ENCODE peak calls at places on chromosomes 12 and 14, in five cellular contexts. One of them, this sample, is unnamed.

GRCh38 chr14:100710391-100711116 is 16.1 kb upstream of the DLK1 start:
- DNase-seq in kidney glomerular epithelial cell: no peak
- DNase-seq in activated gamma-delta T cell treated with Interleukin-2 at 50 U/mL for 16 hours: no peak
- DNase-seq in amniotic stem cell: no peak
- DNase-seq in mucosa of gallbladder: no peak
- DNase-seq in this sample: no peak

GRCh38 chr14:75257241-75257640 is 21.4 kb upstream of the FOS start:
- DNase-seq in kidney glomerular epithelial cell: no peak
- DNase-seq in activated gamma-delta T cell treated with Interleukin-2 at 50 U/mL for 16 hours: no peak
- DNase-seq in amniotic stem cell: no peak
- DNase-seq in mucosa of gallbladder: no peak
- DNase-seq in this sample: no peak

GRCh38 chr12:16884056-16884455 is 278.1 kb upstream of the LMO3 start:
- DNase-seq in activated gamma-delta T cell treated with Interleukin-2 at 50 U/mL for 16 hours: no peak
- DNase-seq in amniotic stem cell: no peak
- DNase-seq in mucosa of gallbladder: no peak
- DNase-seq in kidney glomerular epithelial cell: no peak
- DNase-seq in this sample: no peak

GRCh38 chr14:68780358-68781160 is 12.3 kb downstream of the ZFP36L1 start:
- DNase-seq in mucosa of gallbladder: peak
- DNase-seq in activated gamma-delta T cell treated with Interleukin-2 at 50 U/mL for 16 hours: peak
- DNase-seq in kidney glomerular epithelial cell: peak
- DNase-seq in amniotic stem cell: no peak
- DNase-seq in this sample: peak

GRCh38 chr14:93859957-93860356 is 67.2 kb upstream of the FAM181A start:
- DNase-seq in kidney glomerular epithelial cell: no peak
- DNase-seq in activated gamma-delta T cell treated with Interleukin-2 at 50 U/mL for 16 hours: no peak
- DNase-seq in amniotic stem cell: no peak
- DNase-seq in mucosa of gallbladder: no peak
- DNase-seq in this sample: peak

GRCh38 chr14:29940482-29940881 is 12.8 kb upstream of the PRKD1 start:
- DNase-seq in kidney glomerular epithelial cell: no peak
- DNase-seq in amniotic stem cell: no peak
- DNase-seq in activated gamma-delta T cell treated with Interleukin-2 at 50 U/mL for 16 hours: no peak
- DNase-seq in mucosa of gallbladder: no peak
- DNase-seq in this sample: no peak

GRCh38 chr14:68807148-68807600 is 14.3 kb upstream of the ZFP36L1 start:
- DNase-seq in kidney glomerular epithelial cell: peak
- DNase-seq in activated gamma-delta T cell treated with Interleukin-2 at 50 U/mL for 16 hours: no peak
- DNase-seq in amniotic stem cell: no peak
- DNase-seq in mucosa of gallbladder: peak
- DNase-seq in this sample: no peak

GRCh38 chr12:62799126-62799736 is 135.7 kb downstream of the PPM1H start:
- DNase-seq in mucosa of gallbladder: peak
- DNase-seq in activated gamma-delta T cell treated with Interleukin-2 at 50 U/mL for 16 hours: peak
- DNase-seq in kidney glomerular epithelial cell: peak
- DNase-seq in amniotic stem cell: peak
- DNase-seq in this sample: peak

GRCh38 chr12:98699568-98699967 is 54.5 kb downstream of the APAF1 start:
- DNase-seq in activated gamma-delta T cell treated with Interleukin-2 at 50 U/mL for 16 hours: no peak
- DNase-seq in mucosa of gallbladder: no peak
- DNase-seq in amniotic stem cell: no peak
- DNase-seq in kidney glomerular epithelial cell: no peak
- DNase-seq in this sample: no peak

GRCh38 chr12:15532364-15532977 is 210.2 kb downstream of the PTPRO start:
- DNase-seq in kidney glomerular epithelial cell: peak
- DNase-seq in mucosa of gallbladder: peak
- DNase-seq in activated gamma-delta T cell treated with Interleukin-2 at 50 U/mL for 16 hours: peak
- DNase-seq in amniotic stem cell: no peak
- DNase-seq in this sample: peak

GRCh38 chr14:67285876-67286452 is 44.7 kb downstream of the PALS1 start:
- DNase-seq in kidney glomerular epithelial cell: peak
- DNase-seq in activated gamma-delta T cell treated with Interleukin-2 at 50 U/mL for 16 hours: no peak
- DNase-seq in mucosa of gallbladder: no peak
- DNase-seq in amniotic stem cell: peak
- DNase-seq in this sample: no peak

GRCh38 chr14:69489495-69489894 is 5.0 kb downstream of the PLEKHD1 start:
- DNase-seq in kidney glomerular epithelial cell: no peak
- DNase-seq in mucosa of gallbladder: no peak
- DNase-seq in amniotic stem cell: no peak
- DNase-seq in activated gamma-delta T cell treated with Interleukin-2 at 50 U/mL for 16 hours: no peak
- DNase-seq in this sample: no peak

GRCh38 chr12:68560823-68561422 is 49.8 kb upstream of the RAP1B start:
- DNase-seq in amniotic stem cell: no peak
- DNase-seq in activated gamma-delta T cell treated with Interleukin-2 at 50 U/mL for 16 hours: no peak
- DNase-seq in kidney glomerular epithelial cell: no peak
- DNase-seq in mucosa of gallbladder: no peak
- DNase-seq in this sample: no peak

GRCh38 chr12:103301642-103302620 is 193.8 kb downstream of the C12orf42 start:
- DNase-seq in kidney glomerular epithelial cell: no peak
- DNase-seq in mucosa of gallbladder: no peak
- DNase-seq in amniotic stem cell: no peak
- DNase-seq in activated gamma-delta T cell treated with Interleukin-2 at 50 U/mL for 16 hours: no peak
- DNase-seq in this sample: no peak

GRCh38 chr14:89674906-89675305 is 257.9 kb upstream of the FOXN3 start:
- DNase-seq in kidney glomerular epithelial cell: no peak
- DNase-seq in activated gamma-delta T cell treated with Interleukin-2 at 50 U/mL for 16 hours: no peak
- DNase-seq in mucosa of gallbladder: no peak
- DNase-seq in amniotic stem cell: no peak
- DNase-seq in this sample: no peak

GRCh38 chr14:102984336-102985102 is 62.1 kb downstream of the AMN start:
- DNase-seq in activated gamma-delta T cell treated with Interleukin-2 at 50 U/mL for 16 hours: no peak
- DNase-seq in kidney glomerular epithelial cell: no peak
- DNase-seq in mucosa of gallbladder: no peak
- DNase-seq in amniotic stem cell: no peak
- DNase-seq in this sample: no peak

GRCh38 chr12:121718653-121719239 is 6.2 kb downstream of the TMEM120B start:
- DNase-seq in activated gamma-delta T cell treated with Interleukin-2 at 50 U/mL for 16 hours: no peak
- DNase-seq in kidney glomerular epithelial cell: no peak
- DNase-seq in amniotic stem cell: no peak
- DNase-seq in mucosa of gallbladder: no peak
- DNase-seq in this sample: no peak

GRCh38 chr14:35418093-35418492 is 13.5 kb upstream of the NFKBIA start:
- DNase-seq in mucosa of gallbladder: no peak
- DNase-seq in kidney glomerular epithelial cell: no peak
- DNase-seq in activated gamma-delta T cell treated with Interleukin-2 at 50 U/mL for 16 hours: no peak
- DNase-seq in amniotic stem cell: no peak
- DNase-seq in this sample: no peak

GRCh38 chr14:77889971-77890442 is 90.1 kb downstream of the ADCK1 start:
- DNase-seq in kidney glomerular epithelial cell: peak
- DNase-seq in mucosa of gallbladder: no peak
- DNase-seq in amniotic stem cell: no peak
- DNase-seq in activated gamma-delta T cell treated with Interleukin-2 at 50 U/mL for 16 hours: no peak
- DNase-seq in this sample: no peak

GRCh38 chr12:119322324-119322723 is 12.2 kb upstream of the CCDC60 start:
- DNase-seq in kidney glomerular epithelial cell: no peak
- DNase-seq in activated gamma-delta T cell treated with Interleukin-2 at 50 U/mL for 16 hours: no peak
- DNase-seq in mucosa of gallbladder: peak
- DNase-seq in amniotic stem cell: no peak
- DNase-seq in this sample: peak